ENCODE peak calls at places on chromosome X, in seven cellular contexts. H is pancreas, E is AG09309, O is GM20000, Z is upper lobe of right lung, Y is WTC11, S is A549. L is an unnamed sample.

GRCh38 chrX:18542897-18543296 is 117.5 kb downstream of the CDKL5 start:
- DNase-seq in O (no peak), Z (no peak), S (no peak), Y (no peak), H (no peak), E (no peak), L (no peak)

GRCh38 chrX:51804741-51805140 is 61.5 kb downstream of the GSPT2 start:
- DNase-seq in Y (no peak), E (no peak), S (no peak), Z (no peak), H (no peak), O (no peak), L (no peak)

GRCh38 chrX:105876658-105877057 is 54.3 kb downstream of the NRK start:
- DNase-seq in H (no peak), E (no peak), Y (no peak), O (no peak), S (no peak), Z (no peak), L (no peak)

GRCh38 chrX:44306336-44306735 is 37.1 kb downstream of the EFHC2 start:
- DNase-seq in Z (no peak), E (no peak), H (no peak), S (no peak), O (no peak), Y (no peak), L (no peak)

GRCh38 chrX:71052721-71053120 is 15.4 kb downstream of the SNX12 start:
- DNase-seq in Z (no peak), E (no peak), Y (no peak), H (no peak), O (peak), S (no peak), L (no peak)

GRCh38 chrX:40966204-40966820 is 118.9 kb upstream of the USP9X start:
- DNase-seq in O (no peak), Z (no peak), E (no peak), H (no peak), S (no peak), Y (no peak), L (no peak)

GRCh38 chrX:55908685-55909212 is 191.2 kb downstream of the RRAGB start:
- DNase-seq in Z (peak), S (peak), Y (peak), E (no peak), O (peak), H (no peak), L (peak)

GRCh38 chrX:70046978-70047377 is 2.8 kb downstream of the AWAT2 start:
- DNase-seq in O (no peak), S (no peak), Y (no peak), E (no peak), Z (no peak), H (no peak), L (no peak)

GRCh38 chrX:136168929-136169735 is 21.8 kb downstream of the FHL1 start:
- DNase-seq in Z (no peak), S (no peak), E (peak), Y (peak), O (no peak), H (no peak), L (peak)

GRCh38 chrX:57379296-57379695 is 92.8 kb downstream of the FAAH2 start:
- DNase-seq in H (no peak), Y (no peak), E (no peak), S (no peak), O (no peak), Z (no peak), L (no peak)

GRCh38 chrX:45233541-45233940 is 32.9 kb upstream of the DIPK2B start:
- DNase-seq in S (no peak), Y (no peak), H (no peak), E (no peak), O (no peak), Z (no peak), L (no peak)

GRCh38 chrX:155086202-155086840 is 15.0 kb downstream of the BRCC3 start:
- DNase-seq in Y (peak), S (peak), E (no peak), Z (no peak), H (peak), O (no peak), L (peak)

GRCh38 chrX:20254712-20255299 is 11.9 kb downstream of the RPS6KA3 start:
- DNase-seq in O (no peak), Y (no peak), E (no peak), Z (no peak), S (no peak), H (no peak), L (no peak)

GRCh38 chrX:2974946-2975345 is 31.4 kb upstream of the ARSH start:
- DNase-seq in S (no peak), Y (no peak), E (no peak), H (no peak), Z (no peak), O (no peak), L (no peak)

DNA sequence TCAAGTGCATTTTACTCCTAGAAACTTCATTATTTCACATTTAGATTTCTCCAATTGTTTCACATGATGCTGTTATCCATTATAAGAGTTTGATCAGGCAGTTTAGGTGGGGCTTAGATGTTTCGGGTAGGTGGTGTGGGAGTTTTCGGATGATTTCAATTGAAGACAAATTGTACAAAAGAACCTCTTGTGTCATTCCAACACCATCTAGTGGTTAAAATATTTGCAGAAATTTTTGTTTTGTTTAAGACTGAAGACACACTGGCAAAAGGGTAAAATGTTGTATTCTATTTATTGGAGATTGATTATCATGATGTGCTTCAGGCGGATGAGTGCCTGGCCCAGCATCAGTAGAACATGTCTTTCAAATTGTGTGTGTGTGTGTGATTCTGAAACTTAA is 212.7 kb downstream of the SH3BGRL start:
- DNase-seq in Y (no peak), E (no peak), S (no peak), Z (no peak), O (no peak), H (no peak), L (no peak)
- TF ChIP-seq CTCF in Y (no peak), E (no peak), S (peak), Z (peak), O (no peak), H (no peak), L (no peak)

GRCh38 chrX:112941209-112941788 is 100.7 kb upstream of the AMOT start:
- DNase-seq in Y (no peak), Z (no peak), E (no peak), S (no peak), O (peak), H (no peak), L (no peak)
- TF ChIP-seq CTCF in Y (no peak), Z (no peak), E (no peak), S (no peak), O (no peak), H (no peak), L (no peak)

GRCh38 chrX:66731398-66731797 is 92.5 kb upstream of the EDA2R start:
- DNase-seq in Y (no peak), Z (no peak), E (peak), S (peak), H (no peak), O (peak), L (no peak)
- TF ChIP-seq CTCF in Y (no peak), Z (peak), E (peak), S (peak), H (no peak), O (no peak), L (peak)

GRCh38 chrX:65723706-65724105 is 56.3 kb downstream of the MSN start:
- DNase-seq in O (peak), E (no peak), S (no peak), H (no peak), Y (no peak), Z (no peak), L (no peak)
- TF ChIP-seq CTCF in O (no peak), E (no peak), S (no peak), H (no peak), Y (no peak), Z (no peak), L (no peak)

GRCh38 chrX:131762802-131763234 is 218.9 kb downstream of the OR13H1 start:
- DNase-seq in O (no peak), S (peak), H (no peak), Z (no peak), E (no peak), Y (no peak), L (peak)

GRCh38 chrX:131764224-131764623 is 220.3 kb downstream of the OR13H1 start:
- DNase-seq in S (no peak), O (no peak), H (no peak), Z (no peak), E (no peak), Y (no peak), L (no peak)

GRCh38 chrX:131763674-131764073 is 219.8 kb downstream of the OR13H1 start:
- DNase-seq in E (peak), O (no peak), Z (no peak), H (no peak), Y (no peak), S (peak), L (no peak)
- TF ChIP-seq CTCF in E (peak), O (no peak), Z (no peak), H (peak), Y (no peak), S (peak), L (no peak)

GRCh38 chrX:119218198-119218597 is 17.9 kb upstream of the PGRMC1 start:
- DNase-seq in H (no peak), S (no peak), O (no peak), Y (no peak), Z (no peak), E (no peak), L (no peak)
- TF ChIP-seq CTCF in H (peak), S (peak), O (no peak), Y (no peak), Z (peak), E (peak), L (no peak)

GRCh38 chrX:48468693-48469691 is 1.1 kb downstream of the SLC38A5 start:
- DNase-seq in H (no peak), O (peak), S (no peak), E (no peak), Z (no peak), Y (peak), L (no peak)
- TF ChIP-seq CTCF in H (no peak), O (peak), S (no peak), E (no peak), Z (peak), Y (no peak), L (no peak)